ENCODE peak calls at places on chromosomes 1 and 21, in six cellular contexts. One of them, this sample, is unnamed.

GRCh38 chr1:245807306-245807705 is 652.5 kb downstream of the KIF26B start:
- DNase-seq in RWPE2: no peak
- DNase-seq in lower lobe of right lung: peak; percentile 69
- DNase-seq in neuronal stem cell: no peak
- DNase-seq in upper lobe of right lung: peak; percentile 76
- DNase-seq in psoas muscle: no peak
- DNase-seq in this sample: no peak

GRCh38 chr1:225919906-225920305 is 4.1 kb downstream of the PYCR2 start:
- DNase-seq in lower lobe of right lung: peak; percentile 76
- DNase-seq in RWPE2: peak; percentile 73
- DNase-seq in neuronal stem cell: no peak
- DNase-seq in upper lobe of right lung: peak; percentile 79
- DNase-seq in psoas muscle: peak; percentile 79
- DNase-seq in this sample: peak; percentile 40

GRCh38 chr1:108777839-108778238 is 31.4 kb downstream of the STXBP3 start:
- DNase-seq in upper lobe of right lung: no peak
- DNase-seq in neuronal stem cell: no peak
- DNase-seq in psoas muscle: no peak
- DNase-seq in lower lobe of right lung: no peak
- DNase-seq in RWPE2: no peak
- DNase-seq in this sample: no peak

GRCh38 chr1:20875198-20875973 is 88.3 kb upstream of the HP1BP3 start:
- DNase-seq in neuronal stem cell: no peak
- DNase-seq in upper lobe of right lung: no peak
- DNase-seq in psoas muscle: no peak
- DNase-seq in RWPE2: no peak
- DNase-seq in lower lobe of right lung: no peak
- DNase-seq in this sample: no peak

GRCh38 chr1:51624851-51625250 is 8.0 kb downstream of the OSBPL9 start:
- DNase-seq in upper lobe of right lung: no peak
- DNase-seq in neuronal stem cell: no peak
- DNase-seq in RWPE2: no peak
- DNase-seq in lower lobe of right lung: no peak
- DNase-seq in psoas muscle: no peak
- DNase-seq in this sample: no peak

GRCh38 chr1:869499-870244 is 54.1 kb upstream of the SAMD11 start:
- DNase-seq in lower lobe of right lung: peak; percentile 88
- DNase-seq in neuronal stem cell: peak; percentile 35
- DNase-seq in psoas muscle: peak; percentile 85
- DNase-seq in RWPE2: no peak
- DNase-seq in upper lobe of right lung: peak; percentile 90
- DNase-seq in this sample: peak; percentile 36

GRCh38 chr1:172745014-172745413 is 86.1 kb downstream of the FASLG start:
- DNase-seq in neuronal stem cell: peak; percentile 41
- DNase-seq in upper lobe of right lung: no peak
- DNase-seq in psoas muscle: no peak
- DNase-seq in RWPE2: no peak
- DNase-seq in lower lobe of right lung: no peak
- DNase-seq in this sample: no peak

GRCh38 chr21:29524055-29524454 is 225.3 kb downstream of the BACH1 start:
- DNase-seq in lower lobe of right lung: no peak
- DNase-seq in neuronal stem cell: no peak
- DNase-seq in upper lobe of right lung: no peak
- DNase-seq in psoas muscle: no peak
- DNase-seq in RWPE2: no peak
- DNase-seq in this sample: no peak

GRCh38 chr1:95636897-95637296 is 402.9 kb downstream of the RWDD3 start:
- DNase-seq in psoas muscle: no peak
- DNase-seq in lower lobe of right lung: no peak
- DNase-seq in upper lobe of right lung: no peak
- DNase-seq in RWPE2: no peak
- DNase-seq in neuronal stem cell: no peak
- DNase-seq in this sample: no peak

GRCh38 chr21:29257701-29258100 is 41.0 kb upstream of the BACH1 start:
- DNase-seq in RWPE2: no peak
- DNase-seq in upper lobe of right lung: no peak
- DNase-seq in lower lobe of right lung: no peak
- DNase-seq in psoas muscle: no peak
- DNase-seq in neuronal stem cell: no peak
- DNase-seq in this sample: no peak

GRCh38 chr1:6495041-6495441 is 3.6 kb upstream of the PLEKHG5 start:
- DNase-seq in lower lobe of right lung: no peak
- DNase-seq in psoas muscle: no peak
- DNase-seq in neuronal stem cell: no peak
- DNase-seq in RWPE2: no peak
- DNase-seq in upper lobe of right lung: no peak
- DNase-seq in this sample: no peak

GRCh38 chr1:156608981-156609380 is 7.7 kb upstream of the GPATCH4 start:
- DNase-seq in RWPE2: no peak
- DNase-seq in upper lobe of right lung: peak; percentile 52
- DNase-seq in lower lobe of right lung: no peak
- DNase-seq in psoas muscle: no peak
- DNase-seq in neuronal stem cell: no peak
- DNase-seq in this sample: no peak

GRCh38 chr1:184118051-184118450 is 66.5 kb downstream of the TSEN15 start:
- DNase-seq in psoas muscle: no peak
- DNase-seq in RWPE2: no peak
- DNase-seq in lower lobe of right lung: no peak
- DNase-seq in upper lobe of right lung: no peak
- DNase-seq in neuronal stem cell: no peak
- DNase-seq in this sample: no peak

GRCh38 chr1:84442256-84442655 is 36.8 kb upstream of the RPF1 start:
- DNase-seq in neuronal stem cell: no peak
- DNase-seq in psoas muscle: no peak
- DNase-seq in RWPE2: no peak
- DNase-seq in upper lobe of right lung: no peak
- DNase-seq in lower lobe of right lung: no peak
- DNase-seq in this sample: peak; percentile 36

GRCh38 chr1:40770296-40771070 is 13.1 kb upstream of the KCNQ4 start:
- DNase-seq in upper lobe of right lung: no peak
- DNase-seq in neuronal stem cell: no peak
- DNase-seq in lower lobe of right lung: no peak
- DNase-seq in psoas muscle: no peak
- DNase-seq in RWPE2: no peak
- DNase-seq in this sample: no peak
- H3K4me3 ChIP-seq in upper lobe of right lung: no peak overlapping the region
- H3K4me3 ChIP-seq in neuronal stem cell: peak overlapping the region; percentile 24
- H3K4me3 ChIP-seq in lower lobe of right lung: no peak overlapping the region
- H3K4me3 ChIP-seq in psoas muscle: no peak overlapping the region
- H3K4me3 ChIP-seq in RWPE2: no peak overlapping the region
- H3K4me3 ChIP-seq in this sample: no peak overlapping the region

DNA sequence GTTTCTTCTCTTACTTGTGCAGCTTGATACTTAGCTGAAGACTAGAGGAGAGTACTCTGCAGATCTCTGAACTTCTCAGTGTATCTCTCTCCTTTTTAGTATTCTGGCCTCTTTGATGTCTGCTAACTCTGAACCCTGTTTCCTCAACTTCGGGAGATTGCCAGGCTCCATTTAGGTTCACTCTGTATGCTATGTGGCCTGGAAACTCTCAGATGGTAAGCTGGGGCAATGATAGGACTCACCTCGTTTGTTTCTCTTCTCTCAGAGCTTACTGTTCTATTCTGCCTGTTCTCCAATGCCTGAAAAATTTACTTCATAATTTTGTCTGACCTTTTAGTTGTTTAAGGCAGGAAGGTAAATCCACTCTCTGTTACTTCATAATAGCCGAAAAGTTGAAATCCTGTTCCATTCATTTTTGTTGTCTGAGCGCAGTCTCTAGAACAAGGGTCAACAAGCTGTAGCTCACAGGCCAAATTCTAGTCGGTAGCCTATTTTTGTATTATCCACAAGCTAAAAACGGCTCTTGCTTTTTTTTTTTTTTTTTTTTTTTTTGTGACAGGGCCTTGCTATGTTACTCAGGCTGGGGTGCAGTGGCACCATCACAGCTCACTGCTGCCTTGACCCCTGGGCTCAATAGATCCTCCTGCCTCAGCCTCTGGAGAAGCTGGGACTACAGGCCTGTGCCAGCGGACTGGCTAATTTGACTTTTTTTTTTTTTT is 33.3 kb downstream of the ZMYM4 start:
- DNase-seq in RWPE2: no peak
- DNase-seq in lower lobe of right lung: no peak
- DNase-seq in neuronal stem cell: no peak
- DNase-seq in upper lobe of right lung: no peak
- DNase-seq in psoas muscle: no peak
- DNase-seq in this sample: no peak
- H3K27ac ChIP-seq in RWPE2: no peak overlapping the region
- H3K27ac ChIP-seq in lower lobe of right lung: no peak overlapping the region
- H3K27ac ChIP-seq in neuronal stem cell: no peak overlapping the region
- H3K27ac ChIP-seq in upper lobe of right lung: no peak overlapping the region
- H3K27ac ChIP-seq in psoas muscle: peak overlapping the region; percentile 55
- H3K27ac ChIP-seq in this sample: no peak overlapping the region

GRCh38 chr21:16829532-16829931 is 683.3 kb upstream of the CXADR start:
- DNase-seq in lower lobe of right lung: no peak
- DNase-seq in neuronal stem cell: no peak
- DNase-seq in RWPE2: no peak
- DNase-seq in psoas muscle: no peak
- DNase-seq in upper lobe of right lung: no peak
- DNase-seq in this sample: no peak
- H3K4me3 ChIP-seq in lower lobe of right lung: no peak overlapping the region
- H3K4me3 ChIP-seq in neuronal stem cell: no peak overlapping the region
- H3K4me3 ChIP-seq in RWPE2: no peak overlapping the region
- H3K4me3 ChIP-seq in psoas muscle: no peak overlapping the region
- H3K4me3 ChIP-seq in upper lobe of right lung: no peak overlapping the region
- H3K4me3 ChIP-seq in this sample: no peak overlapping the region

GRCh38 chr1:10341062-10341600 is 57.7 kb upstream of the PGD start:
- DNase-seq in lower lobe of right lung: no peak
- DNase-seq in RWPE2: no peak
- DNase-seq in psoas muscle: no peak
- DNase-seq in upper lobe of right lung: no peak
- DNase-seq in neuronal stem cell: no peak
- DNase-seq in this sample: no peak
- H3K27ac ChIP-seq in lower lobe of right lung: no peak overlapping the region
- H3K27ac ChIP-seq in RWPE2: no peak overlapping the region
- H3K27ac ChIP-seq in psoas muscle: no peak overlapping the region
- H3K27ac ChIP-seq in upper lobe of right lung: no peak overlapping the region
- H3K27ac ChIP-seq in neuronal stem cell: no peak overlapping the region
- H3K27ac ChIP-seq in this sample: no peak overlapping the region

DNA sequence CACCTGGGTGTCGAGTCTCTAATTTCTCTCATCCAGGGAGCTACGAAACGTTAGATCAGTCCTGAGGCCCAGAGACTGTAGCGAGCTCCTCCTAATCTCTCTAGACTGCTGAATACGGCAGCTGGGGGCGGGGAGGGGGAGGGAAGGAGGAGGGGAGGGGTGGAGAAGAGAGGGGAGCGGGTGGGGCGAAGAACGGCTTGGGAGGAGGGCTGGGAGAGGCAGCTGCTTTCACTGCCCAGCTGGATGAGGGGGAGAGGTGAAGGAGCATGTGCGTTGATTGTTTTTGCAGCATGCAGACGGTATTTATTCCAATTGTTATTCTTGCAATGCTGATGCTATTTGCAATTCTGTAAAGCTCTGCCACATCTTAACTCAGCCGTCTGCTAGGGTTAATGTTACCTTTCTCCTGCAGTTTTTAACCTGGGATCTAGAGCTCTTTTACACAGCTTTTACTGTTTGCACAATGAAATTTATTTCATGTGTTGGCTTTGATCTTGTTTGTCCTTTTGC is 790 bp downstream of the DNAJC6 start:
- DNase-seq in lower lobe of right lung: no peak
- DNase-seq in RWPE2: no peak
- DNase-seq in upper lobe of right lung: no peak
- DNase-seq in neuronal stem cell: no peak
- DNase-seq in psoas muscle: no peak
- DNase-seq in this sample: no peak
- H3K4me3 ChIP-seq in lower lobe of right lung: peak overlapping the region; percentile 45
- H3K4me3 ChIP-seq in RWPE2: no peak overlapping the region
- H3K4me3 ChIP-seq in upper lobe of right lung: peak overlapping the region; percentile 40
- H3K4me3 ChIP-seq in neuronal stem cell: peak overlapping the region; percentile 73
- H3K4me3 ChIP-seq in psoas muscle: peak overlapping the region; percentile 49
- H3K4me3 ChIP-seq in this sample: peak overlapping the region; percentile 37

GRCh38 chr1:92755541-92756351 is 29.2 kb downstream of the EVI5 start:
- DNase-seq in psoas muscle: no peak
- DNase-seq in neuronal stem cell: no peak
- DNase-seq in lower lobe of right lung: no peak
- DNase-seq in RWPE2: no peak
- DNase-seq in upper lobe of right lung: no peak
- DNase-seq in this sample: no peak
- H3K27ac ChIP-seq in psoas muscle: peak overlapping the region; percentile 52
- H3K27ac ChIP-seq in neuronal stem cell: no peak overlapping the region
- H3K27ac ChIP-seq in lower lobe of right lung: peak overlapping the region; percentile 64
- H3K27ac ChIP-seq in RWPE2: no peak overlapping the region
- H3K27ac ChIP-seq in upper lobe of right lung: peak overlapping the region; percentile 58
- H3K27ac ChIP-seq in this sample: no peak overlapping the region

GRCh38 chr21:16455526-16455925 is 725.7 kb downstream of the USP25 start:
- DNase-seq in RWPE2: no peak
- DNase-seq in neuronal stem cell: no peak
- DNase-seq in psoas muscle: no peak
- DNase-seq in upper lobe of right lung: no peak
- DNase-seq in lower lobe of right lung: no peak
- DNase-seq in this sample: no peak

GRCh38 chr21:16455978-16456377 is 726.2 kb downstream of the USP25 start:
- DNase-seq in psoas muscle: no peak
- DNase-seq in upper lobe of right lung: no peak
- DNase-seq in lower lobe of right lung: no peak
- DNase-seq in neuronal stem cell: no peak
- DNase-seq in RWPE2: no peak
- DNase-seq in this sample: no peak

GRCh38 chr21:16454371-16454770 is 724.6 kb downstream of the USP25 start:
- DNase-seq in psoas muscle: no peak
- DNase-seq in upper lobe of right lung: no peak
- DNase-seq in neuronal stem cell: no peak
- DNase-seq in lower lobe of right lung: no peak
- DNase-seq in RWPE2: no peak
- DNase-seq in this sample: no peak

GRCh38 chr21:16460936-16461335 is 731.2 kb downstream of the USP25 start:
- DNase-seq in lower lobe of right lung: no peak
- DNase-seq in neuronal stem cell: no peak
- DNase-seq in RWPE2: no peak
- DNase-seq in upper lobe of right lung: no peak
- DNase-seq in psoas muscle: no peak
- DNase-seq in this sample: no peak

GRCh38 chr21:16457498-16457897 is 727.7 kb downstream of the USP25 start:
- DNase-seq in upper lobe of right lung: no peak
- DNase-seq in psoas muscle: no peak
- DNase-seq in RWPE2: no peak
- DNase-seq in lower lobe of right lung: no peak
- DNase-seq in neuronal stem cell: no peak
- DNase-seq in this sample: no peak
- H3K4me3 ChIP-seq in upper lobe of right lung: no peak overlapping the region
- H3K4me3 ChIP-seq in psoas muscle: peak overlapping the region; percentile 48
- H3K4me3 ChIP-seq in RWPE2: no peak overlapping the region
- H3K4me3 ChIP-seq in lower lobe of right lung: no peak overlapping the region
- H3K4me3 ChIP-seq in neuronal stem cell: no peak overlapping the region
- H3K4me3 ChIP-seq in this sample: no peak overlapping the region

GRCh38 chr1:151284013-151284577 is 2.0 kb downstream of the ZNF687 start:
- DNase-seq in lower lobe of right lung: no peak
- DNase-seq in neuronal stem cell: no peak
- DNase-seq in RWPE2: no peak
- DNase-seq in upper lobe of right lung: no peak
- DNase-seq in psoas muscle: no peak
- DNase-seq in this sample: no peak
- H3K27ac ChIP-seq in lower lobe of right lung: peak overlapping the region; percentile 97
- H3K27ac ChIP-seq in neuronal stem cell: no peak overlapping the region
- H3K27ac ChIP-seq in RWPE2: no peak overlapping the region
- H3K27ac ChIP-seq in upper lobe of right lung: peak overlapping the region; percentile 98
- H3K27ac ChIP-seq in psoas muscle: peak overlapping the region; percentile 97
- H3K27ac ChIP-seq in this sample: peak overlapping the region; percentile 98